ENCODE peak calls at places on chromosome 18, in four cellular contexts. E, J, H and F are unnamed samples.

GRCh38 chr18:23879544-23879943 is 135.0 kb upstream of the TTC39C start:
- ATAC-seq in E (no peak), J (no peak), H (no peak), F (no peak)

GRCh38 chr18:3916082-3916481 is 466.1 kb downstream of the TGIF1 start:
- ATAC-seq in E (no peak), J (no peak), H (no peak), F (no peak)

GRCh38 chr18:74316257-74317180 is 880 bp downstream of the C18orf63 start:
- ATAC-seq in E (peak), J (peak), H (peak), F (peak)

GRCh38 chr18:28607991-28608390 is 431.1 kb upstream of the CDH2 start:
- ATAC-seq in E (no peak), J (no peak), H (no peak), F (no peak)

GRCh38 chr18:57585846-57586242 is 658 bp downstream of the FECH start:
- ATAC-seq in E (peak), J (peak), H (no peak), F (no peak)

GRCh38 chr18:33849731-33850130 is 271.7 kb downstream of the ASXL3 start:
- ATAC-seq in E (no peak), J (no peak), H (no peak), F (no peak)

GRCh38 chr18:31269508-31270074 is 48.4 kb upstream of the DSG1 start:
- ATAC-seq in E (no peak), J (no peak), H (peak), F (no peak)

GRCh38 chr18:79576686-79577351 is 102.8 kb upstream of the CTDP1 start:
- ATAC-seq in E (no peak), J (no peak), H (peak), F (peak)

GRCh38 chr18:32296851-32297250 is 107.0 kb downstream of the MEP1B start:
- ATAC-seq in E (no peak), J (no peak), H (no peak), F (no peak)

GRCh38 chr18:75322206-75322605 is 105.3 kb downstream of the SMIM21 start:
- ATAC-seq in E (no peak), J (no peak), H (no peak), F (no peak)

GRCh38 chr18:11859903-11860407 is 8.7 kb downstream of the CHMP1B start:
- ATAC-seq in E (peak), J (peak), H (no peak), F (no peak)
- TF ChIP-seq CTCF in E (peak), J (peak), H (no peak), F (no peak)

GRCh38 chr18:77077401-77077800 is 55.2 kb downstream of the MBP start:
- ATAC-seq in E (no peak), J (no peak), H (no peak), F (no peak)
- H3K27ac ChIP-seq in E (peak), J (no peak), H (no peak), F (no peak)

GRCh38 chr18:48667276-48668254 is 128.7 kb downstream of the CTIF start:
- ATAC-seq in E (peak), J (peak), H (no peak), F (no peak)
- TF ChIP-seq CTCF in E (peak), J (peak), H (no peak), F (no peak)

DNA sequence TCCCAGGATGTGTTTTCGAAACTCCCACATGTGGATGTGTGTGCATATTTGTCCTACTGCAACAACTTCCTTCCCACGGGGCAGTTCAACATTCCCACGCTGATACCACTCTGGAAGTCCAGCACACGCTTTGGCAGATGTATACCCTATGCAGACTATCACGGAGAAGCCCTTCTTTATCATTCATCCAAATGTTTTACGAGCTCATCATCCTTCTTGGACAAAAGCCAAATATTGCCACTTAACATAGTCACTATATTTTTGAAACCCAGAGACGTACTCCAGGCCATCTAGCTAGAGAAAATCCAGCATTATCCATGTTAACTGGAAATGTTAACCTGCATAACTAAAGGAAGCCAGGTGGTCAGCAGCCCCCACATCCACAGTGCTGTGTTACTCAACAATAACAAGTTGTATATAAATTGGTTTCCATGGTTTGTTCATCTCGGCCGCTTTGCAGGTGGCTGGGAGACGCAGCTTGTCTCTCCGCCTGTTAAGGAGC is 131.5 kb downstream of the ZNF532 start:
- ATAC-seq in E (peak), J (peak), H (no peak), F (no peak)
- H3K27ac ChIP-seq in E (peak), J (peak), H (no peak), F (no peak)